ENCODE peak calls at places on chromosomes 6 and 20, in four cellular contexts. One of them, this sample, is unnamed.

GRCh38 chr6:36227379-36228344 is 31.1 kb downstream of the BRPF3 start:
- DNase-seq in WTC11: no peak
- DNase-seq in HepG2: no peak
- DNase-seq in GM12878: no peak
- DNase-seq in this sample: no peak

GRCh38 chr20:60138263-60139127 is 180.3 kb downstream of the CDH26 start:
- DNase-seq in WTC11: no peak
- DNase-seq in HepG2: no peak
- DNase-seq in GM12878: no peak
- DNase-seq in this sample: peak

GRCh38 chr6:169725270-169726048 is 1.2 kb upstream of the PHF10 start:
- DNase-seq in WTC11: peak
- DNase-seq in HepG2: peak
- DNase-seq in GM12878: no peak
- DNase-seq in this sample: peak

GRCh38 chr6:166616261-166617226 is 10.5 kb downstream of the RPS6KA2 start:
- DNase-seq in WTC11: no peak
- DNase-seq in HepG2: no peak
- DNase-seq in GM12878: no peak
- DNase-seq in this sample: no peak

GRCh38 chr6:127457444-127458064 is 1.6 kb downstream of the KIAA0408 start:
- DNase-seq in WTC11: no peak
- DNase-seq in HepG2: no peak
- DNase-seq in GM12878: no peak
- DNase-seq in this sample: no peak

GRCh38 chr6:43781941-43782704 is 12.1 kb downstream of the VEGFA start:
- DNase-seq in WTC11: no peak
- DNase-seq in HepG2: no peak
- DNase-seq in GM12878: no peak
- DNase-seq in this sample: no peak

GRCh38 chr6:22017272-22017671 is 279.6 kb downstream of the PRL start:
- DNase-seq in WTC11: no peak
- DNase-seq in HepG2: no peak
- DNase-seq in GM12878: no peak
- DNase-seq in this sample: no peak

GRCh38 chr6:153126218-153126617 is 4.9 kb downstream of the RGS17 start:
- DNase-seq in WTC11: no peak
- DNase-seq in HepG2: no peak
- DNase-seq in GM12878: no peak
- DNase-seq in this sample: no peak

GRCh38 chr6:30685977-30686907 is at the start of gene PPP1R18:
- DNase-seq in WTC11: peak
- DNase-seq in HepG2: no peak
- DNase-seq in GM12878: no peak
- DNase-seq in this sample: peak

GRCh38 chr6:108648186-108648585 is 87.5 kb downstream of the FOXO3 start:
- DNase-seq in WTC11: no peak
- DNase-seq in HepG2: no peak
- DNase-seq in GM12878: no peak
- DNase-seq in this sample: no peak

GRCh38 chr20:6783752-6784725 is 16.6 kb downstream of the BMP2 start:
- DNase-seq in WTC11: no peak
- DNase-seq in HepG2: no peak
- DNase-seq in GM12878: no peak
- DNase-seq in this sample: no peak

GRCh38 chr6:7235712-7236311 is 77.2 kb downstream of the SSR1 start:
- DNase-seq in WTC11: no peak
- DNase-seq in HepG2: no peak
- DNase-seq in GM12878: no peak
- DNase-seq in this sample: no peak

GRCh38 chr20:50251992-50252491 is 61.4 kb downstream of the CEBPB start:
- DNase-seq in WTC11: no peak
- DNase-seq in HepG2: no peak
- DNase-seq in GM12878: no peak
- DNase-seq in this sample: no peak

GRCh38 chr20:2144850-2145249 is 43.2 kb downstream of the STK35 start:
- DNase-seq in WTC11: no peak
- DNase-seq in HepG2: no peak
- DNase-seq in GM12878: no peak
- DNase-seq in this sample: no peak

GRCh38 chr6:44176935-44177509 is 18.4 kb downstream of the CAPN11 start:
- DNase-seq in WTC11: no peak
- DNase-seq in HepG2: no peak
- DNase-seq in GM12878: peak
- DNase-seq in this sample: no peak

GRCh38 chr6:32825966-32826365 is 9.2 kb upstream of the HLA-DOB start:
- DNase-seq in WTC11: no peak
- DNase-seq in HepG2: peak
- DNase-seq in GM12878: no peak
- DNase-seq in this sample: peak

GRCh38 chr6:119950681-119951080 is 601.1 kb upstream of the MAN1A1 start:
- DNase-seq in WTC11: no peak
- DNase-seq in HepG2: no peak
- DNase-seq in GM12878: no peak
- DNase-seq in this sample: no peak

GRCh38 chr6:132133734-132134490 is 182.7 kb upstream of the CCN2 start:
- DNase-seq in WTC11: no peak
- DNase-seq in HepG2: no peak
- DNase-seq in GM12878: no peak
- DNase-seq in this sample: no peak

GRCh38 chr20:11716239-11716944 is 201.3 kb upstream of the BTBD3 start:
- DNase-seq in WTC11: peak
- DNase-seq in HepG2: peak
- DNase-seq in GM12878: no peak
- DNase-seq in this sample: no peak

GRCh38 chr6:43170452-43171283 is at the start of gene SRF:
- DNase-seq in WTC11: peak
- DNase-seq in HepG2: peak
- DNase-seq in GM12878: peak
- DNase-seq in this sample: peak

GRCh38 chr6:34810936-34811632 is 19.2 kb downstream of the BLTP3A start:
- DNase-seq in WTC11: no peak
- DNase-seq in HepG2: peak
- DNase-seq in GM12878: peak
- DNase-seq in this sample: no peak

GRCh38 chr6:108748063-108748462 is 100.2 kb upstream of the ARMC2 start:
- DNase-seq in WTC11: no peak
- DNase-seq in HepG2: no peak
- DNase-seq in GM12878: no peak
- DNase-seq in this sample: no peak

GRCh38 chr6:68876792-68877493 is 241.9 kb downstream of the ADGRB3 start:
- DNase-seq in WTC11: no peak
- DNase-seq in HepG2: peak
- DNase-seq in GM12878: no peak
- DNase-seq in this sample: peak

GRCh38 chr6:34358389-34358906 is 34.0 kb downstream of the NUDT3 start:
- DNase-seq in WTC11: no peak
- DNase-seq in HepG2: no peak
- DNase-seq in GM12878: no peak
- DNase-seq in this sample: no peak

GRCh38 chr6:56148488-56149190 is 98.7 kb downstream of the COL21A1 start:
- DNase-seq in WTC11: no peak
- DNase-seq in HepG2: no peak
- DNase-seq in GM12878: no peak
- DNase-seq in this sample: no peak

GRCh38 chr6:158706369-158706982 is 56.6 kb downstream of the SYTL3 start:
- DNase-seq in WTC11: peak
- DNase-seq in HepG2: peak
- DNase-seq in GM12878: no peak
- DNase-seq in this sample: peak

GRCh38 chr6:115159733-115160132 is 816.9 kb upstream of the HS3ST5 start:
- DNase-seq in WTC11: no peak
- DNase-seq in HepG2: no peak
- DNase-seq in GM12878: no peak
- DNase-seq in this sample: no peak

GRCh38 chr6:170512249-170512648 is 40.9 kb downstream of the PSMB1 start:
- DNase-seq in WTC11: no peak
- DNase-seq in HepG2: no peak
- DNase-seq in GM12878: no peak
- DNase-seq in this sample: no peak

GRCh38 chr6:132089173-132089572 is 138.0 kb upstream of the CCN2 start:
- DNase-seq in WTC11: no peak
- DNase-seq in HepG2: no peak
- DNase-seq in GM12878: no peak
- DNase-seq in this sample: no peak

GRCh38 chr6:137928286-137928685 is 61.2 kb downstream of the TNFAIP3 start:
- DNase-seq in WTC11: no peak
- DNase-seq in HepG2: no peak
- DNase-seq in GM12878: no peak
- DNase-seq in this sample: no peak

GRCh38 chr6:46221221-46221793 is 50.5 kb upstream of the ENPP5 start:
- DNase-seq in WTC11: no peak
- DNase-seq in HepG2: peak
- DNase-seq in GM12878: peak
- DNase-seq in this sample: peak

GRCh38 chr20:20370087-20370575 is 2.2 kb downstream of the INSM1 start:
- DNase-seq in WTC11: no peak
- DNase-seq in HepG2: no peak
- DNase-seq in GM12878: no peak
- DNase-seq in this sample: no peak

GRCh38 chr6:37576336-37576737 is 76.6 kb upstream of the CCDC167 start:
- DNase-seq in WTC11: no peak
- DNase-seq in HepG2: no peak
- DNase-seq in GM12878: no peak
- DNase-seq in this sample: no peak

GRCh38 chr6:160882741-160883340 is 108.7 kb upstream of the MAP3K4 start:
- DNase-seq in WTC11: no peak
- DNase-seq in HepG2: no peak
- DNase-seq in GM12878: no peak
- DNase-seq in this sample: no peak

GRCh38 chr20:63124092-63124781 is 91.7 kb downstream of the YTHDF1 start:
- DNase-seq in WTC11: peak
- DNase-seq in HepG2: no peak
- DNase-seq in GM12878: no peak
- DNase-seq in this sample: no peak

GRCh38 chr20:63124782-63125580 is 91.0 kb downstream of the YTHDF1 start:
- DNase-seq in WTC11: peak
- DNase-seq in HepG2: no peak
- DNase-seq in GM12878: no peak
- DNase-seq in this sample: no peak

GRCh38 chr20:63121749-63122405 is 94.1 kb downstream of the YTHDF1 start:
- DNase-seq in WTC11: peak
- DNase-seq in HepG2: no peak
- DNase-seq in GM12878: no peak
- DNase-seq in this sample: no peak

GRCh38 chr20:63122626-63123025 is 93.3 kb downstream of the YTHDF1 start:
- DNase-seq in WTC11: no peak
- DNase-seq in HepG2: no peak
- DNase-seq in GM12878: no peak
- DNase-seq in this sample: no peak

GRCh38 chr20:63123326-63123725 is 92.6 kb downstream of the YTHDF1 start:
- DNase-seq in WTC11: peak
- DNase-seq in HepG2: no peak
- DNase-seq in GM12878: no peak
- DNase-seq in this sample: no peak
- TF ChIP-seq CBFB in WTC11: no peak
- TF ChIP-seq CBFB in HepG2: no peak
- TF ChIP-seq CBFB in GM12878: no peak
- TF ChIP-seq CBFB in this sample: no peak

DNA sequence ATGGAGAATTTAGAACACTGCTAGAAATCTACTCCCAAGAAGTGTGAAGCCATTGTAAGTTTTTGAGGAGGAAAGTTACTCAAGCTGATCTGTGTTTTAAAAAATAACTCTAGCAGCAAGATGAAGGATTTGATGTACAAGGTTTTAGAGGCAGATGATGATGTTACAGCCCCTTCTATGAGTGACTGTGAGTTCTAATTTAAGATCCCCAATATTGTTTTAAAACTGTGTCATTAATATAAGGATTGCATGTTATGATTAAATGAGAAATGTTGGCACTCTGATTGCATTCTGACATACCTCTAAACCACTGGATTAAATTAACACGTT is 293.5 kb downstream of the ADGB start:
- DNase-seq in WTC11: no peak
- DNase-seq in HepG2: no peak
- DNase-seq in GM12878: no peak
- DNase-seq in this sample: no peak
- TF ChIP-seq CBFB in WTC11: no peak
- TF ChIP-seq CBFB in HepG2: no peak
- TF ChIP-seq CBFB in GM12878: no peak
- TF ChIP-seq CBFB in this sample: no peak

GRCh38 chr6:13044390-13044789 is 283.9 kb downstream of the TBC1D7 start:
- DNase-seq in WTC11: peak
- DNase-seq in HepG2: peak
- DNase-seq in GM12878: no peak
- DNase-seq in this sample: peak

GRCh38 chr6:13038315-13039261 is 289.7 kb downstream of the TBC1D7 start:
- DNase-seq in WTC11: no peak
- DNase-seq in HepG2: no peak
- DNase-seq in GM12878: no peak
- DNase-seq in this sample: no peak
- TF ChIP-seq CBFB in WTC11: no peak
- TF ChIP-seq CBFB in HepG2: no peak
- TF ChIP-seq CBFB in GM12878: no peak
- TF ChIP-seq CBFB in this sample: no peak

DNA sequence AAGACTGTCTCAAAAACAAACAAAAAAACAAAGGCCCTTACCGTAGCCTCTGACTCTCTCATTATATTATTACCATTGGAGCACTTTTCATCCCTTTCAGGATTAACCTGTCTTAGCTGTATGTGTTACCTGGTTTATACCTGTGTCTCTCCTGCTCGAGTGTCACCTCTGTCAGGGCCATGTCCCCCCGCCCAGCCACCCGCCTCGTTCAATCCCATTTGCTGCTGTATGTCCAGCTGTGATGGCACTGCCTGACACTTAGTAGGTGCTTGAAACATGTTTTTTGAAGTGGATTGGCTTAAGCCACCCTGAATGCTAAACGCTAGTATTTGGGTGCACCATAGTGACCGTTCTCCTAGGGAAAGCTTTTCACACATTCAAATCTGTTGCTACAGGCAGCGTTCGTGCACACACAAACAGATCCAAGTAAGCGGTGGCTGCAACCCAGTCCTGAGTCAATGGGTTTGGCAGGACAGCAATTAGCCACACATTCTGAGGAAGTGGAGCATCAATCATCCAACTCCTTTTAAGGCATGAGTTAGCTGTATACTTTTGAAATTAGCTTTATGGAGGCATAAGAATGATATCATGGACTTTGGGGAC is 98.9 kb upstream of the ZNF217 start:
- DNase-seq in WTC11: no peak
- DNase-seq in HepG2: no peak
- DNase-seq in GM12878: no peak
- DNase-seq in this sample: no peak
- TF ChIP-seq CBFB in WTC11: no peak
- TF ChIP-seq CBFB in HepG2: no peak
- TF ChIP-seq CBFB in GM12878: no peak
- TF ChIP-seq CBFB in this sample: no peak